ENCODE peak calls at places on chromosomes 6 and 20, in five cellular contexts. J is IMR-90, G is H1, Z is neuronal stem cell, Y is trophoblast cell. W is an unnamed sample.

GRCh38 chr20:11716239-11716944 is 201.3 kb upstream of the BTBD3 start:
- DNase-seq in Z (no peak), J (peak; percentile 90), G (no peak), Y (peak; percentile 70), W (peak; percentile 89)

GRCh38 chr6:15303162-15303919 is 57.5 kb downstream of the JARID2 start:
- DNase-seq in Y (no peak), J (no peak), Z (no peak), G (peak; percentile 47), W (no peak)

GRCh38 chr20:3235661-3236324 is 3.2 kb downstream of the SLC4A11 start:
- DNase-seq in J (peak; percentile 47), Y (peak; percentile 42), Z (no peak), G (no peak), W (peak; percentile 16)

GRCh38 chr6:81171991-81172740 is 580.3 kb downstream of the TENT5A start:
- DNase-seq in Y (no peak), G (no peak), J (peak; percentile 36), Z (no peak), W (peak; percentile 80)

GRCh38 chr6:81309841-81310240 is 442.6 kb downstream of the TENT5A start:
- DNase-seq in G (no peak), Y (no peak), Z (no peak), J (peak; percentile 2), W (no peak)

GRCh38 chr20:45235995-45236394 is 14.8 kb downstream of the SEMG2 start:
- DNase-seq in G (peak; percentile 84), Z (no peak), J (no peak), Y (no peak), W (no peak)

GRCh38 chr20:32611286-32611685 is 26.2 kb upstream of the NOL4L start:
- DNase-seq in G (no peak), Z (no peak), Y (no peak), J (no peak), W (no peak)

GRCh38 chr6:41257369-41258195 is 28.9 kb downstream of the TREM1 start:
- DNase-seq in G (no peak), Y (no peak), Z (no peak), J (peak; percentile 44), W (peak; percentile 53)

GRCh38 chr6:148868314-148868713 is 121.5 kb downstream of the UST start:
- DNase-seq in Z (no peak), J (peak; percentile 86), Y (no peak), G (no peak), W (peak; percentile 63)

GRCh38 chr20:55086421-55086820 is 611.0 kb downstream of the DOK5 start:
- DNase-seq in J (no peak), G (no peak), Z (no peak), Y (no peak), W (no peak)

GRCh38 chr6:33205172-33206026 is 944 bp downstream of the HSD17B8 start:
- DNase-seq in Z (no peak), G (no peak), J (peak; percentile 64), Y (peak; percentile 27), W (peak; percentile 59)

GRCh38 chr6:129590408-129591022 is 119.5 kb downstream of the ARHGAP18 start:
- DNase-seq in G (no peak), Y (no peak), J (peak; percentile 99), Z (no peak), W (peak; percentile 67)

GRCh38 chr20:53260168-53260567 is 288.0 kb downstream of the TSHZ2 start:
- DNase-seq in J (no peak), Y (no peak), Z (no peak), G (no peak), W (no peak)

GRCh38 chr20:24938498-24938897 is 10.6 kb upstream of the CST7 start:
- DNase-seq in Z (no peak), G (no peak), Y (no peak), J (no peak), W (no peak)

GRCh38 chr20:33301192-33301930 is 18.3 kb downstream of the BPIFB1 start:
- DNase-seq in G (no peak), Y (no peak), J (no peak), Z (no peak), W (peak; percentile 12)

GRCh38 chr20:5211803-5212714 is 85.3 kb downstream of the CDS2 start:
- DNase-seq in Y (no peak), G (no peak), Z (no peak), J (no peak), W (no peak)

GRCh38 chr6:33840064-33840926 is 36.5 kb upstream of the MLN start:
- DNase-seq in Y (peak; percentile 92), Z (no peak), G (no peak), J (peak; percentile 98), W (peak; percentile 100)

GRCh38 chr20:17083738-17084137 is 143.1 kb upstream of the PCSK2 start:
- DNase-seq in Z (peak; percentile 32), J (peak; percentile 10), G (peak; percentile 50), Y (no peak), W (no peak)

GRCh38 chr20:37943501-37944455 is 40.9 kb downstream of the VSTM2L start:
- DNase-seq in Z (no peak), G (peak; percentile 52), J (no peak), Y (no peak), W (no peak)

GRCh38 chr20:6765469-6766058 is 1.9 kb upstream of the BMP2 start:
- DNase-seq in Y (no peak), G (no peak), Z (peak; percentile 57), J (peak; percentile 61), W (peak; percentile 77)

GRCh38 chr6:146851837-146852236 is 253.1 kb downstream of the ADGB start:
- DNase-seq in G (no peak), Y (no peak), J (peak; percentile 94), Z (no peak), W (peak; percentile 89)

GRCh38 chr6:45420909-45421699 is 43.4 kb upstream of the SUPT3H start:
- DNase-seq in G (no peak), Z (peak; percentile 39), Y (no peak), J (no peak), W (no peak)

GRCh38 chr20:38617011-38617829 is 15.6 kb downstream of the ARHGAP40 start:
- DNase-seq in Y (peak; percentile 86), G (no peak), J (peak; percentile 36), Z (no peak), W (peak; percentile 8)

DNA sequence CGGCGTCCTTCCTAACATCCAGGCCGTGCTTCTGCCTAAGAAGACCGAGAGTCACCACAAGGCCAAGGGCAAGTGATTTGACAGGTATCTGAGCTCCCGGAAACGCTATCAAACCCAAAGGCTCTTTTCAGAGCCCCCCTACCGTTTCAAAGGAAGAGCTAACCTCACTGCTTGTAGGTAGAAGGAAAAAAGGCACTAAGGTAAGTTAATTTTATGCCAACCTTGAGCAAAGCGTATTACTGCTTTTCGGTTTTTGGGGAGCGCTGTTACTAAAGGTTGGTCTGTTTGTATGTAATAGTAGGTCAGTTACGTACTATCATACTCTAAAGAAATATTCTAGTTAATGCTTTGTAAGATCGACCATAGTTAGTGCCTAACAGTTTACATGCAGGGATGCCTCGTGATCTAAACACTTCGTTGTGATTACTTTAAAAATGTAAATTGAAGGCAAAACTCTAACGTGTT is 37.4 kb downstream of the HFE start:
- DNase-seq in Y (no peak), J (no peak), G (no peak), Z (no peak), W (no peak)
- H3K14ac ChIP-seq in Y (peak overlapping the region; percentile 50), J (peak overlapping the region; percentile 80), G (peak overlapping the region; percentile 58), Z (no peak overlapping the region), W (peak overlapping the region; percentile 56)

GRCh38 chr6:1626481-1626880 is 16.8 kb downstream of the FOXC1 start:
- DNase-seq in Y (no peak), J (no peak), Z (no peak), G (no peak), W (no peak)

GRCh38 chr6:1624848-1625341 is 15.2 kb downstream of the FOXC1 start:
- DNase-seq in J (peak; percentile 62), Z (no peak), Y (no peak), G (no peak), W (no peak)

GRCh38 chr6:1624071-1624847 is 14.5 kb downstream of the FOXC1 start:
- DNase-seq in Z (no peak), J (no peak), G (peak; percentile 69), Y (no peak), W (no peak)

GRCh38 chr6:1625352-1625773 is 15.6 kb downstream of the FOXC1 start:
- DNase-seq in Y (no peak), G (no peak), Z (no peak), J (peak; percentile 27), W (no peak)

DNA sequence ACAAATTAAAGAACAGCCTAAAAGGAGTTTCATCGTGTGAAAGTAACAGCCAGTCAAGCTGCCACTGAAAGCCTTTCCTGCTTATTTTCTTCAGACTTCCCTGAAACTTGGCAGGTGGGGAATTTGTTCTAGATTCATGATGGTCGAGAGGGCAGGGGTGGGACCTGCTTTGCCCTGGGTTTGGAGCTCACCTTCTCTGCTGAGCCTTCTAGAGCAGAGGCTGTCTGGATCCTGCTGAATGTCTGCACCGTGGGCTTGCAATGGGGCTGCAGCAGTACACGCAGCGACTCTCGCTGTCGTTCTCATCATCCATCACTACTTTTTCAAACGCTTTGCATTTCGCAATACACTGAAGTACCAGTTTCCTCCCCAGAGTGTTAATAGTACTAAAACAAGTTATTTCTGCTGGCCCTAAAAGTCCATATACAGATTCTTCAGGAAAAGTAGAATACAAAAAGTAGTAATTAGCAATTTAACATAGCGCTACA is 16.3 kb downstream of the FOXC1 start:
- DNase-seq in J (no peak), Z (no peak), G (no peak), Y (no peak), W (no peak)
- H3K27me3 ChIP-seq in J (peaks cover 2% of the 10 kb centered on the region), Z (peaks cover 41% of the 10 kb centered on the region), G (peaks cover 66% of the 10 kb centered on the region), Y (peaks cover 64% of the 10 kb centered on the region), W (peaks cover 51% of the 10 kb centered on the region)

DNA sequence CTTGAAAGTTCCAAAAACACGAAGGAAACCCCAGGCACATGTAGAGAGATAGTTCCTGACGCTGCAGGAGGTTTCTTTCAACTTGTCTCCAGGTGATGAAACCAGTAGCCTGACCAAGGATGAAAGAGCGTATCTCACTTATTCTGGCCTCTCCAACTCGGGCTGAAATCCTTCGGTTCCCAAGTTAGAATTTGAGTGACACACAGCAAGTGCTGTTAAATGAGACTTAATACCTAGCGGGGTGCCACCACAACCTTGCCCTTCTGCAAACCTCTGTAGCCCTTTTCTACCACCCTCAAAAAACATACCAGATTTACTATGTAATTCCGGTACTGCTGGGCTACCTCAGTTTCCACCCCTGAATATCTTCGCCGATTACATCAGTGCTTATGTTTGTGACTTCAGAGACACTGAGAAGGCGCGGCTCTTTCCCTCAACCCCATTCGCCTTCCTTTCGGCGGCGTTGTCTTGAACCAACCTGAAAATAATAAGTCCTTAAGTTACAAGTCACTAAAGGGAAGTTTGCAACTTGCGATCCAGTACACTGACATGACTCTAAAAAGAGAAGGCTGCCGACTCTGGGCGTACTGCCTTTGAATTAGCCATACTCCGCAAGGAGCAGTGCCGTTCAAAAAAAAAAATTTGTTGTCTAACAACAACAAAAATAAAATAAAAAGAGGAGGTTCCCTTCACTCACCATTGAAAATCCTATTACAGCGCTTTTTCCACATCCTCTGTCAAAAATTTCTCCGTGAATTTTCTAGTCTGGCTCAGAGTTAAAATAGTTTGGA is 194.9 kb upstream of the ZNF184 start:
- DNase-seq in Z (no peak), G (no peak), Y (no peak), J (no peak), W (peak; percentile 26)
- H3K4me3 ChIP-seq in Z (peak overlapping the region; percentile 79), G (peak overlapping the region; percentile 79), Y (peak overlapping the region; percentile 66), J (peak overlapping the region; percentile 28), W (peak overlapping the region; percentile 72)

GRCh38 chr20:43999848-44000247 is 85.2 kb downstream of the TOX2 start:
- DNase-seq in Y (no peak), J (no peak), G (no peak), Z (no peak), W (no peak)

GRCh38 chr20:43994486-43995100 is 79.9 kb downstream of the TOX2 start:
- DNase-seq in Z (no peak), J (peak; percentile 52), G (no peak), Y (no peak), W (peak; percentile 53)

GRCh38 chr20:43995645-43996044 is 81.0 kb downstream of the TOX2 start:
- DNase-seq in Z (no peak), J (no peak), Y (no peak), G (no peak), W (no peak)

GRCh38 chr20:43993552-43993951 is 78.9 kb downstream of the TOX2 start:
- DNase-seq in G (no peak), Y (no peak), J (peak; percentile 31), Z (no peak), W (no peak)

GRCh38 chr20:43996240-43996930 is 81.7 kb downstream of the TOX2 start:
- DNase-seq in Z (no peak), G (no peak), Y (no peak), J (no peak), W (no peak)
- H3K14ac ChIP-seq in Z (no peak overlapping the region), G (no peak overlapping the region), Y (no peak overlapping the region), J (no peak overlapping the region), W (no peak overlapping the region)